ENCODE peak calls at places on chromosomes 4 and X, in seven cellular contexts. One of them, this sample, is unnamed.
A peak's percentile ranks its signal among the peaks of the same experiment; 100 is the strongest.

GRCh38 chr4:70601422-70602039 is 9.5 kb downstream of the AMBN start:
- DNase-seq in stimulated activated naive CD8-positive, alpha-beta T cell treated with anti-CD3 and anti-CD28 coated beads, Interleukin-15, amount 100 ng/mL, for 72 hours: peak; percentile 64
- DNase-seq in endothelial cell: peak; percentile 64
- DNase-seq in MCF 10A: peak; percentile 76
- DNase-seq in iris pigment epithelial cell: peak; percentile 77
- DNase-seq in central memory CD4-positive, alpha-beta T cell: peak; percentile 53
- DNase-seq in NCI-H748 treated with DMSO at 0.1 percent for 48 hours: peak; percentile 27
- DNase-seq in this sample: peak; percentile 73

GRCh38 chr4:83947811-83948210 is 411.9 kb downstream of the GPAT3 start:
- DNase-seq in iris pigment epithelial cell: no peak
- DNase-seq in stimulated activated naive CD8-positive, alpha-beta T cell treated with anti-CD3 and anti-CD28 coated beads, Interleukin-15, amount 100 ng/mL, for 72 hours: no peak
- DNase-seq in endothelial cell: no peak
- DNase-seq in central memory CD4-positive, alpha-beta T cell: no peak
- DNase-seq in NCI-H748 treated with DMSO at 0.1 percent for 48 hours: no peak
- DNase-seq in MCF 10A: no peak
- DNase-seq in this sample: no peak

GRCh38 chrX:96889726-96890125 is 6.0 kb downstream of the RPA4 start:
- DNase-seq in MCF 10A: no peak
- DNase-seq in endothelial cell: no peak
- DNase-seq in NCI-H748 treated with DMSO at 0.1 percent for 48 hours: no peak
- DNase-seq in stimulated activated naive CD8-positive, alpha-beta T cell treated with anti-CD3 and anti-CD28 coated beads, Interleukin-15, amount 100 ng/mL, for 72 hours: no peak
- DNase-seq in iris pigment epithelial cell: peak; percentile 1
- DNase-seq in central memory CD4-positive, alpha-beta T cell: no peak
- DNase-seq in this sample: no peak

GRCh38 chrX:33831211-33831610 is 300.9 kb downstream of the FAM47A start:
- DNase-seq in endothelial cell: no peak
- DNase-seq in NCI-H748 treated with DMSO at 0.1 percent for 48 hours: no peak
- DNase-seq in MCF 10A: peak; percentile 65
- DNase-seq in central memory CD4-positive, alpha-beta T cell: no peak
- DNase-seq in stimulated activated naive CD8-positive, alpha-beta T cell treated with anti-CD3 and anti-CD28 coated beads, Interleukin-15, amount 100 ng/mL, for 72 hours: no peak
- DNase-seq in iris pigment epithelial cell: no peak
- DNase-seq in this sample: no peak

GRCh38 chr4:23934223-23934622 is 44.4 kb upstream of the PPARGC1A start:
- DNase-seq in stimulated activated naive CD8-positive, alpha-beta T cell treated with anti-CD3 and anti-CD28 coated beads, Interleukin-15, amount 100 ng/mL, for 72 hours: no peak
- DNase-seq in central memory CD4-positive, alpha-beta T cell: no peak
- DNase-seq in NCI-H748 treated with DMSO at 0.1 percent for 48 hours: no peak
- DNase-seq in endothelial cell: no peak
- DNase-seq in iris pigment epithelial cell: no peak
- DNase-seq in MCF 10A: no peak
- DNase-seq in this sample: no peak

GRCh38 chr4:2393353-2394270 is 24.8 kb downstream of the ZFYVE28 start:
- DNase-seq in endothelial cell: no peak
- DNase-seq in central memory CD4-positive, alpha-beta T cell: no peak
- DNase-seq in iris pigment epithelial cell: no peak
- DNase-seq in NCI-H748 treated with DMSO at 0.1 percent for 48 hours: no peak
- DNase-seq in stimulated activated naive CD8-positive, alpha-beta T cell treated with anti-CD3 and anti-CD28 coated beads, Interleukin-15, amount 100 ng/mL, for 72 hours: no peak
- DNase-seq in MCF 10A: no peak
- DNase-seq in this sample: no peak

GRCh38 chr4:87118826-87119225 is 101.6 kb downstream of the KLHL8 start:
- DNase-seq in endothelial cell: no peak
- DNase-seq in stimulated activated naive CD8-positive, alpha-beta T cell treated with anti-CD3 and anti-CD28 coated beads, Interleukin-15, amount 100 ng/mL, for 72 hours: no peak
- DNase-seq in central memory CD4-positive, alpha-beta T cell: no peak
- DNase-seq in MCF 10A: peak; percentile 28
- DNase-seq in NCI-H748 treated with DMSO at 0.1 percent for 48 hours: no peak
- DNase-seq in iris pigment epithelial cell: peak; percentile 90
- DNase-seq in this sample: peak; percentile 50

GRCh38 chr4:186700746-186701145 is 22.9 kb downstream of the FAT1 start:
- DNase-seq in NCI-H748 treated with DMSO at 0.1 percent for 48 hours: no peak
- DNase-seq in central memory CD4-positive, alpha-beta T cell: no peak
- DNase-seq in MCF 10A: no peak
- DNase-seq in endothelial cell: no peak
- DNase-seq in stimulated activated naive CD8-positive, alpha-beta T cell treated with anti-CD3 and anti-CD28 coated beads, Interleukin-15, amount 100 ng/mL, for 72 hours: no peak
- DNase-seq in iris pigment epithelial cell: no peak
- DNase-seq in this sample: no peak

GRCh38 chr4:165016971-165017370 is 14.8 kb upstream of the TRIM60 start:
- DNase-seq in stimulated activated naive CD8-positive, alpha-beta T cell treated with anti-CD3 and anti-CD28 coated beads, Interleukin-15, amount 100 ng/mL, for 72 hours: no peak
- DNase-seq in central memory CD4-positive, alpha-beta T cell: no peak
- DNase-seq in MCF 10A: peak; percentile 28
- DNase-seq in NCI-H748 treated with DMSO at 0.1 percent for 48 hours: no peak
- DNase-seq in iris pigment epithelial cell: peak; percentile 2
- DNase-seq in endothelial cell: peak; percentile 25
- DNase-seq in this sample: peak; percentile 10

GRCh38 chr4:32025840-32026459 is 1305.8 kb downstream of the PCDH7 start:
- DNase-seq in endothelial cell: no peak
- DNase-seq in MCF 10A: peak; percentile 44
- DNase-seq in iris pigment epithelial cell: peak; percentile 26
- DNase-seq in stimulated activated naive CD8-positive, alpha-beta T cell treated with anti-CD3 and anti-CD28 coated beads, Interleukin-15, amount 100 ng/mL, for 72 hours: no peak
- DNase-seq in NCI-H748 treated with DMSO at 0.1 percent for 48 hours: no peak
- DNase-seq in central memory CD4-positive, alpha-beta T cell: no peak
- DNase-seq in this sample: peak; percentile 28

GRCh38 chrX:276588-277171 is 4.5 kb upstream of the PLCXD1 start:
- DNase-seq in MCF 10A: peak; percentile 43
- DNase-seq in endothelial cell: peak; percentile 31
- DNase-seq in iris pigment epithelial cell: peak; percentile 54
- DNase-seq in NCI-H748 treated with DMSO at 0.1 percent for 48 hours: no peak
- DNase-seq in stimulated activated naive CD8-positive, alpha-beta T cell treated with anti-CD3 and anti-CD28 coated beads, Interleukin-15, amount 100 ng/mL, for 72 hours: peak; percentile 37
- DNase-seq in central memory CD4-positive, alpha-beta T cell: no peak
- DNase-seq in this sample: peak; percentile 93

GRCh38 chr4:83124079-83124780 is 9.7 kb upstream of the PLAC8 start:
- DNase-seq in iris pigment epithelial cell: no peak
- DNase-seq in NCI-H748 treated with DMSO at 0.1 percent for 48 hours: no peak
- DNase-seq in central memory CD4-positive, alpha-beta T cell: no peak
- DNase-seq in MCF 10A: no peak
- DNase-seq in endothelial cell: no peak
- DNase-seq in stimulated activated naive CD8-positive, alpha-beta T cell treated with anti-CD3 and anti-CD28 coated beads, Interleukin-15, amount 100 ng/mL, for 72 hours: no peak
- DNase-seq in this sample: peak; percentile 53

GRCh38 chr4:185580699-185581098 is 45.4 kb upstream of the PDLIM3 start:
- DNase-seq in iris pigment epithelial cell: no peak
- DNase-seq in central memory CD4-positive, alpha-beta T cell: no peak
- DNase-seq in NCI-H748 treated with DMSO at 0.1 percent for 48 hours: no peak
- DNase-seq in endothelial cell: no peak
- DNase-seq in MCF 10A: no peak
- DNase-seq in stimulated activated naive CD8-positive, alpha-beta T cell treated with anti-CD3 and anti-CD28 coated beads, Interleukin-15, amount 100 ng/mL, for 72 hours: no peak
- DNase-seq in this sample: no peak

GRCh38 chr4:112170451-112170993 is 25.3 kb downstream of the FAM241A start:
- DNase-seq in iris pigment epithelial cell: peak; percentile 92
- DNase-seq in central memory CD4-positive, alpha-beta T cell: no peak
- DNase-seq in endothelial cell: no peak
- DNase-seq in stimulated activated naive CD8-positive, alpha-beta T cell treated with anti-CD3 and anti-CD28 coated beads, Interleukin-15, amount 100 ng/mL, for 72 hours: peak; percentile 45
- DNase-seq in NCI-H748 treated with DMSO at 0.1 percent for 48 hours: no peak
- DNase-seq in MCF 10A: peak; percentile 91
- DNase-seq in this sample: peak; percentile 96

GRCh38 chr4:47801481-47802002 is 36.3 kb downstream of the CORIN start:
- DNase-seq in NCI-H748 treated with DMSO at 0.1 percent for 48 hours: no peak
- DNase-seq in central memory CD4-positive, alpha-beta T cell: no peak
- DNase-seq in stimulated activated naive CD8-positive, alpha-beta T cell treated with anti-CD3 and anti-CD28 coated beads, Interleukin-15, amount 100 ng/mL, for 72 hours: no peak
- DNase-seq in endothelial cell: no peak
- DNase-seq in iris pigment epithelial cell: no peak
- DNase-seq in MCF 10A: no peak
- DNase-seq in this sample: no peak

GRCh38 chr4:168509786-168510185 is 12.9 kb downstream of the PALLD start:
- DNase-seq in iris pigment epithelial cell: peak; percentile 96
- DNase-seq in central memory CD4-positive, alpha-beta T cell: peak; percentile 71
- DNase-seq in stimulated activated naive CD8-positive, alpha-beta T cell treated with anti-CD3 and anti-CD28 coated beads, Interleukin-15, amount 100 ng/mL, for 72 hours: peak; percentile 70
- DNase-seq in NCI-H748 treated with DMSO at 0.1 percent for 48 hours: no peak
- DNase-seq in MCF 10A: peak; percentile 69
- DNase-seq in endothelial cell: no peak
- DNase-seq in this sample: peak; percentile 41

GRCh38 chr4:47413515-47413914 is 50.0 kb downstream of the COMMD8 start:
- DNase-seq in stimulated activated naive CD8-positive, alpha-beta T cell treated with anti-CD3 and anti-CD28 coated beads, Interleukin-15, amount 100 ng/mL, for 72 hours: no peak
- DNase-seq in central memory CD4-positive, alpha-beta T cell: no peak
- DNase-seq in iris pigment epithelial cell: no peak
- DNase-seq in NCI-H748 treated with DMSO at 0.1 percent for 48 hours: no peak
- DNase-seq in MCF 10A: no peak
- DNase-seq in endothelial cell: no peak
- DNase-seq in this sample: no peak

GRCh38 chr4:112616984-112617383 is 19.7 kb downstream of the ZGRF1 start:
- DNase-seq in central memory CD4-positive, alpha-beta T cell: no peak
- DNase-seq in MCF 10A: no peak
- DNase-seq in iris pigment epithelial cell: no peak
- DNase-seq in stimulated activated naive CD8-positive, alpha-beta T cell treated with anti-CD3 and anti-CD28 coated beads, Interleukin-15, amount 100 ng/mL, for 72 hours: no peak
- DNase-seq in NCI-H748 treated with DMSO at 0.1 percent for 48 hours: no peak
- DNase-seq in endothelial cell: no peak
- DNase-seq in this sample: no peak